ENCODE peak calls at places on chromosomes 12 and 14, in eight cellular contexts. P is SK-N-SH, T is suprapubic skin, G is lung, Y is mucosa of descending colon, J is body of pancreas, H is upper lobe of right lung, R is H9. I is an unnamed sample. For H3K4me1 and H3K9me3, the result is how much of the 10 kb centered on the place peaks cover.

GRCh38 chr14:59283380-59283779 is 94.9 kb downstream of the DAAM1 start:
- DNase-seq in P (no peak), R (no peak), T (no peak), H (no peak), J (no peak), G (no peak), Y (no peak), I (no peak)

GRCh38 chr12:13576935-13577334 is 380.4 kb downstream of the EMP1 start:
- DNase-seq in H (no peak), R (no peak), Y (no peak), J (no peak), G (no peak), P (no peak), T (no peak), I (no peak)

GRCh38 chr14:51446771-51447170 is 204.9 kb upstream of the FRMD6 start:
- DNase-seq in P (no peak), G (no peak), R (no peak), H (no peak), Y (no peak), J (no peak), T (no peak), I (no peak)

GRCh38 chr14:33737446-33737845 is 213.4 kb downstream of the EGLN3 start:
- DNase-seq in T (no peak), H (no peak), G (no peak), Y (no peak), P (no peak), R (no peak), J (no peak), I (no peak)

GRCh38 chr12:3483089-3483488 is 7.9 kb upstream of the PRMT8 start:
- DNase-seq in G (no peak), R (peak), T (no peak), Y (no peak), J (no peak), H (no peak), P (no peak), I (no peak)

GRCh38 chr14:69105326-69105725 is 47.6 kb downstream of the DCAF5 start:
- DNase-seq in Y (no peak), H (no peak), R (no peak), J (no peak), G (no peak), P (no peak), T (no peak), I (no peak)

GRCh38 chr12:47034661-47035060 is 44.8 kb upstream of the PCED1B start:
- DNase-seq in R (no peak), P (no peak), G (no peak), J (no peak), H (no peak), T (no peak), Y (no peak), I (no peak)

GRCh38 chr14:99699071-99699760 is 15.1 kb downstream of the CYP46A1 start:
- DNase-seq in J (no peak), Y (no peak), P (no peak), R (no peak), T (no peak), H (no peak), G (peak), I (no peak)

GRCh38 chr12:120686690-120687569 is at the start of gene MLEC:
- DNase-seq in R (peak), J (peak), G (peak), H (peak), Y (peak), P (peak), T (peak), I (peak)

GRCh38 chr12:122975790-122976647 is 975 bp downstream of the OGFOD2 start:
- DNase-seq in T (peak), G (no peak), Y (no peak), H (no peak), P (no peak), J (no peak), R (no peak), I (no peak)

GRCh38 chr12:122308811-122309210 is 42.5 kb upstream of the VPS33A start:
- DNase-seq in R (no peak), G (no peak), T (no peak), P (no peak), J (no peak), Y (no peak), H (no peak), I (no peak)

GRCh38 chr14:83842536-83842935 is 1687.4 kb upstream of the FLRT2 start:
- DNase-seq in Y (no peak), P (no peak), G (no peak), J (no peak), R (no peak), H (no peak), T (no peak), I (no peak)

GRCh38 chr12:12506541-12506940 is 56.1 kb downstream of the DUSP16 start:
- DNase-seq in J (no peak), Y (no peak), G (no peak), T (no peak), R (no peak), H (no peak), P (no peak), I (no peak)

GRCh38 chr12:90250766-90251165 is 542.1 kb upstream of the ATP2B1 start:
- DNase-seq in P (no peak), J (no peak), T (no peak), H (no peak), R (no peak), G (no peak), Y (no peak), I (no peak)

GRCh38 chr12:1936406-1937320 is 18.2 kb upstream of the CACNA2D4 start:
- DNase-seq in T (no peak), J (peak), P (peak), G (peak), H (peak), Y (peak), R (peak), I (no peak)

GRCh38 chr12:55681142-55682077 is 26.3 kb downstream of the ITGA7 start:
- DNase-seq in H (peak), Y (peak), J (peak), R (peak), P (no peak), T (no peak), G (peak), I (no peak)

GRCh38 chr12:77019920-77020319 is 45.4 kb downstream of the E2F7 start:
- DNase-seq in R (no peak), G (no peak), T (no peak), P (no peak), J (no peak), H (no peak), Y (no peak), I (no peak)

GRCh38 chr14:27096091-27096490 is 498.3 kb upstream of the NOVA1 start:
- DNase-seq in J (no peak), R (no peak), H (no peak), T (no peak), G (no peak), Y (no peak), P (no peak), I (no peak)

GRCh38 chr12:21615441-21615840 is 10.8 kb upstream of the GYS2 start:
- DNase-seq in P (no peak), R (no peak), T (no peak), J (no peak), H (no peak), Y (no peak), G (no peak), I (no peak)

GRCh38 chr12:21618566-21618965 is 13.9 kb upstream of the GYS2 start:
- DNase-seq in P (no peak), J (no peak), G (no peak), H (no peak), Y (no peak), R (no peak), T (no peak), I (no peak)

GRCh38 chr12:21617030-21617429 is 12.4 kb upstream of the GYS2 start:
- DNase-seq in T (no peak), P (no peak), R (no peak), G (no peak), H (no peak), Y (no peak), J (no peak), I (no peak)

GRCh38 chr12:21614510-21614909 is 9.9 kb upstream of the GYS2 start:
- DNase-seq in H (no peak), R (no peak), T (no peak), Y (no peak), P (no peak), G (no peak), J (no peak), I (no peak)

DNA sequence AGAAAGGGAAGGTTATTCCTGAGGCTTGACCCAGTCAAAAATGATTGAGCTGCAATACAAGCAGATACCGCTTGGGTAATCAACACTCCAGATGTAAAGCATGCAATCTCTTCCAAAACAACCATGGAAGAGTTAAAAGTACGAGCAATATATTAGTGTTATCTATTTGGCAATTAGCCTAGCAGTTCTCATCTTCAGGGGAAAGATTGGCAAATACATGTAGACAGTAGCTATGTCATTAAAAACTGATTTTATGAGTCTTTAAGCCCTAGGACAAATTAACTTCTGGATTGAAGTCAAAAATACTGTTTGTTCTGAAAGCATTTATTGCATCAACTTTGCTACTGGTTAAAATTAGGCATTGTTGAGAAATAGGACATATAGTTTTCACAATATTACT is 9.3 kb upstream of the GYS2 start:
- DNase-seq in J (no peak), Y (no peak), P (peak), T (no peak), R (no peak), H (no peak), G (no peak), I (no peak)
- TF ChIP-seq CTCF in J (no peak), Y (no peak), P (peak), T (no peak), R (peak), H (peak), G (no peak), I (peak)

GRCh38 chr12:6466184-6466573 is 4.3 kb downstream of the VAMP1 start:
- DNase-seq in Y (no peak), P (no peak), J (no peak), G (no peak), T (no peak), H (no peak), R (no peak), I (no peak)

GRCh38 chr12:6465467-6466183 is 4.9 kb downstream of the VAMP1 start:
- DNase-seq in Y (no peak), T (no peak), J (peak), R (peak), G (peak), P (peak), H (no peak), I (no peak)

GRCh38 chr12:6463858-6464257 is 6.6 kb downstream of the VAMP1 start:
- DNase-seq in J (no peak), Y (no peak), R (no peak), P (no peak), G (no peak), T (no peak), H (peak), I (no peak)

GRCh38 chr12:6463211-6463610 is 7.3 kb downstream of the VAMP1 start:
- DNase-seq in G (no peak), J (no peak), T (no peak), Y (no peak), P (no peak), H (peak), R (no peak), I (no peak)

GRCh38 chr12:6464531-6464930 is 5.9 kb downstream of the VAMP1 start:
- DNase-seq in H (peak), P (no peak), R (no peak), G (no peak), T (no peak), J (no peak), Y (no peak), I (no peak)
- H3K4me1 ChIP-seq in H (under half), P (under half), R (under half), G (under half), T (under half), J (under half), Y (under half), I (under half)

GRCh38 chr12:130449291-130449690 is 111.6 kb downstream of the PIWIL1 start:
- DNase-seq in Y (no peak), G (no peak), J (no peak), H (no peak), T (no peak), P (no peak), R (no peak), I (no peak)

GRCh38 chr12:130446846-130447654 is 109.4 kb downstream of the PIWIL1 start:
- DNase-seq in G (no peak), T (no peak), Y (no peak), J (no peak), P (no peak), R (no peak), H (no peak), I (no peak)

GRCh38 chr12:130447655-130447965 is 109.9 kb downstream of the PIWIL1 start:
- DNase-seq in G (no peak), H (no peak), R (no peak), T (no peak), P (no peak), Y (no peak), J (no peak), I (no peak)

GRCh38 chr12:130451001-130451930 is 113.6 kb downstream of the PIWIL1 start:
- DNase-seq in T (no peak), R (no peak), H (no peak), P (no peak), J (no peak), Y (no peak), G (no peak), I (no peak)

GRCh38 chr12:130448044-130448821 is 110.5 kb downstream of the PIWIL1 start:
- DNase-seq in T (no peak), P (no peak), G (no peak), H (no peak), R (no peak), Y (no peak), J (no peak), I (no peak)
- H3K9me3 ChIP-seq in T (under half), P (under half), G (under half), H (under half), R (under half), Y (under half), J (under half), I (under half)

DNA sequence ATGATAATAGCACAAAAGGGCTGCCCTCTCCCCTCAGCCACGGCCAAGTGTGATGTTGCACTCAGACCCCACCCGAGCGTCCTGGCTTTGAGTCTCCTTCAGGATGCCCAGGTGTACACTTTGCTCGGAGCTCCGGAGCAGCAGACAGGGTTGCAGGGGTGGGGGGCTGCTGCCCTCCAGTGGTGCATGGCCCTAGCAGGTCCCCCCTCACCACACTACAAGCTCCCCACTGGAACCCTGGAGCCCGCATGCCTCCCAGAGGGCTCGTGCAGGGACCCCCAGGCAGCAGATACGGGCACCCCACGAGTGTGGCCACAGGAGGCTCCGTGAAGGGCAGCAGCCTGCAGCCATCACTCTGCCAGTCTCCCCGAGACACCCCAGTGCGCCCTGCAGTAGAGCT is 69.9 kb upstream of the C14orf180 start:
- DNase-seq in J (no peak), T (no peak), G (no peak), H (no peak), R (peak), P (peak), Y (no peak), I (no peak)
- TF ChIP-seq CTCF in J (no peak), T (no peak), G (no peak), H (no peak), R (peak), P (no peak), Y (no peak), I (no peak)

GRCh38 chr14:22821193-22822016 is 6.2 kb upstream of the SLC7A7 start:
- DNase-seq in J (peak), R (no peak), G (no peak), Y (no peak), H (peak), T (no peak), P (no peak), I (no peak)

GRCh38 chr14:22822619-22823551 is 6.8 kb upstream of the MRPL52 start:
- DNase-seq in P (peak), R (peak), T (peak), G (peak), J (peak), H (peak), Y (peak), I (no peak)

GRCh38 chr14:22819191-22819988 is 4.2 kb upstream of the SLC7A7 start:
- DNase-seq in G (no peak), T (no peak), R (peak), H (peak), P (no peak), J (peak), Y (peak), I (no peak)

GRCh38 chr14:22822017-22822618 is 6.9 kb upstream of the SLC7A7 start:
- DNase-seq in J (peak), H (no peak), Y (no peak), P (no peak), R (peak), G (no peak), T (no peak), I (no peak)

DNA sequence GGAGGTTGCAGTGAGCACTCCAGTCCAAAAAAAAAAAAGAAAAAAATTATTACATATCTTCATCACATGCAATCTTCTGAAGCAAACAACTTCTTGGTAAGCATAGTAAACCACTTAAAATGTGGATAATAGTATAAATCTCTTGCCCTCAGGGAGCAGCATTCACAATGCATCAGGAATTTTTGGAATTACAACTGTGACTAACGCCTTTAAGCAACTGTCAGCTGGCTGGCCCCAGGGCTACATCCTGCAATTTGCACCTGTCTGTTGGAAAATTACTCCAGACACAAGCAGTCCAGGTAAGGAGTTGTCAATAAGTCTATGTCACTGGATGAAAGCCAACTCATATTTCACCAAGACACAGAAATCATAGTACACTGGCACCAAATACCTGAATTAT is 5.5 kb upstream of the SLC7A7 start:
- DNase-seq in P (no peak), Y (no peak), H (peak), G (no peak), R (no peak), J (no peak), T (no peak), I (peak)
- H3K4me1 ChIP-seq in P (under half), Y (under half), H (under half), G (under half), R (under half), J (half or more), T (under half), I (under half)

GRCh38 chr14:96962337-96962736 is 165.2 kb downstream of the VRK1 start:
- DNase-seq in Y (no peak), H (no peak), T (no peak), J (no peak), G (no peak), P (no peak), R (no peak), I (no peak)
- H3K9me3 ChIP-seq in Y (under half), H (under half), T (under half), J (under half), G (under half), P (under half), R (under half), I (under half)